ENCODE peak calls at places on chromosomes 12 and 14, in four cellular contexts. I is K562, E is HCT116, M is IMR-90. C is an unnamed sample.

GRCh38 chr12:54355104-54355815 is 9.0 kb downstream of the GPR84 start:
- DNase-seq in M (no peak), I (no peak), E (no peak), C (no peak)

GRCh38 chr12:128772249-128772648 is 51.5 kb downstream of the SLC15A4 start:
- DNase-seq in I (no peak), E (no peak), M (no peak), C (no peak)

GRCh38 chr14:68790656-68791077 is 2.2 kb downstream of the ZFP36L1 start:
- DNase-seq in I (no peak), E (no peak), M (no peak), C (no peak)

GRCh38 chr12:5945071-5946008 is at the start of gene ANO2:
- DNase-seq in E (no peak), M (no peak), I (no peak), C (no peak)

GRCh38 chr12:109234012-109234411 is 75.1 kb downstream of the FOXN4 start:
- DNase-seq in E (no peak), M (no peak), I (no peak), C (no peak)

GRCh38 chr14:26820101-26820500 is 222.3 kb upstream of the NOVA1 start:
- DNase-seq in M (no peak), E (no peak), I (no peak), C (no peak)

GRCh38 chr12:56338643-56339422 is at the start of gene IL23A:
- DNase-seq in M (peak; percentile 59), E (no peak), I (no peak), C (no peak)

GRCh38 chr14:41785696-41786095 is 179.0 kb downstream of the LRFN5 start:
- DNase-seq in M (no peak), E (no peak), I (no peak), C (no peak)

GRCh38 chr12:55687746-55688145 is 20.0 kb downstream of the ITGA7 start:
- DNase-seq in M (no peak), E (no peak), I (no peak), C (no peak)

GRCh38 chr12:52362118-52362726 is 5.1 kb downstream of the KRT85 start:
- DNase-seq in M (no peak), I (no peak), E (no peak), C (peak; percentile 36)

GRCh38 chr12:90977224-90977623 is 22.2 kb upstream of the CCER1 start:
- DNase-seq in E (no peak), M (peak; percentile 38), I (no peak), C (no peak)

GRCh38 chr12:21690704-21691368 is 33.2 kb upstream of the LDHB start:
- DNase-seq in I (no peak), E (no peak), M (no peak), C (no peak)

GRCh38 chr12:86484473-86484872 is 228.3 kb upstream of the MGAT4C start:
- DNase-seq in I (no peak), E (no peak), M (no peak), C (no peak)

GRCh38 chr14:47676301-47676617 is 854 bp upstream of the MDGA2 start:
- DNase-seq in M (no peak), I (no peak), E (no peak), C (no peak)

GRCh38 chr12:108840605-108841328 is 16.6 kb downstream of the SSH1 start:
- DNase-seq in I (no peak), M (peak; percentile 53), E (no peak), C (no peak)

GRCh38 chr14:51750542-51750941 is 98.8 kb downstream of the FRMD6 start:
- DNase-seq in M (no peak), E (peak; percentile 19), I (no peak), C (peak; percentile 21)

GRCh38 chr12:2347137-2347843 is 294.5 kb downstream of the CACNA1C start:
- DNase-seq in M (no peak), E (no peak), I (no peak), C (no peak)

GRCh38 chr12:132593938-132594358 is 16.4 kb downstream of the LRCOL1 start:
- DNase-seq in I (peak; percentile 92), E (peak; percentile 95), M (peak; percentile 84), C (peak; percentile 92)

GRCh38 chr12:132056320-132056719 is 87.8 kb downstream of the DDX51 start:
- DNase-seq in I (no peak), M (no peak), E (no peak), C (no peak)

GRCh38 chr12:71415336-71416231 is 24.0 kb upstream of the LGR5 start:
- DNase-seq in I (peak; percentile 58), E (peak; percentile 42), M (peak; percentile 59), C (peak; percentile 52)

GRCh38 chr12:13347241-13348043 is 150.9 kb downstream of the EMP1 start:
- DNase-seq in I (no peak), M (peak; percentile 56), E (peak; percentile 27), C (peak; percentile 36)

GRCh38 chr12:39451977-39452376 is 9.1 kb upstream of the KIF21A start:
- DNase-seq in E (no peak), I (no peak), M (no peak), C (no peak)

GRCh38 chr12:6327159-6327558 is 14.7 kb downstream of the TNFRSF1A start:
- DNase-seq in E (no peak), M (no peak), I (no peak), C (no peak)

GRCh38 chr14:87615050-87615449 is 377.9 kb downstream of the GALC start:
- DNase-seq in E (no peak), M (no peak), I (no peak), C (no peak)

GRCh38 chr12:92519284-92519683 is 183.5 kb upstream of the PLEKHG7 start:
- DNase-seq in I (no peak), M (no peak), E (no peak), C (no peak)

GRCh38 chr14:74684444-74684843 is 28.4 kb downstream of the AREL1 start:
- DNase-seq in M (no peak), I (no peak), E (no peak), C (no peak)

GRCh38 chr14:53306267-53306721 is 153.2 kb upstream of the DDHD1 start:
- DNase-seq in I (peak; percentile 35), M (peak; percentile 69), E (peak; percentile 28), C (peak; percentile 47)

GRCh38 chr12:128268348-128268725 is 1.4 kb downstream of the TMEM132C start:
- DNase-seq in I (no peak), E (no peak), M (no peak), C (no peak)

GRCh38 chr12:104201238-104202001 is 14.2 kb upstream of the TXNRD1 start:
- DNase-seq in M (peak; percentile 72), I (peak; percentile 63), E (peak; percentile 60), C (peak; percentile 86)

GRCh38 chr14:84527706-84528105 is 1002.2 kb upstream of the FLRT2 start:
- DNase-seq in I (no peak), M (no peak), E (no peak), C (no peak)

GRCh38 chr12:8914716-8915526 is 612 bp downstream of the PHC1 start:
- DNase-seq in M (peak; percentile 37), I (peak; percentile 70), E (no peak), C (peak; percentile 70)

GRCh38 chr12:2129076-2129475 is 76.3 kb downstream of the CACNA1C start:
- DNase-seq in M (peak; percentile 75), E (no peak), I (no peak), C (no peak)

GRCh38 chr14:94320243-94320642 is 2.9 kb downstream of the SERPINA6 start:
- DNase-seq in E (no peak), M (no peak), I (no peak), C (peak; percentile 62)

GRCh38 chr14:25150934-25151790 is 101.2 kb upstream of the STXBP6 start:
- DNase-seq in M (peak; percentile 71), E (peak; percentile 6), I (peak; percentile 18), C (peak; percentile 10)

GRCh38 chr14:100682749-100683148 is 43.9 kb upstream of the DLK1 start:
- DNase-seq in M (no peak), E (no peak), I (no peak), C (no peak)

GRCh38 chr14:92659765-92660561 is 88.5 kb downstream of the LGMN start:
- DNase-seq in E (no peak), M (no peak), I (no peak), C (no peak)

GRCh38 chr12:107807471-107808150 is 33.1 kb downstream of the ASCL4 start:
- DNase-seq in E (no peak), M (no peak), I (no peak), C (no peak)

GRCh38 chr12:107801150-107801549 is 26.6 kb downstream of the ASCL4 start:
- DNase-seq in I (no peak), E (no peak), M (peak; percentile 39), C (no peak)

GRCh38 chr12:107803092-107803491 is 28.6 kb downstream of the ASCL4 start:
- DNase-seq in E (no peak), M (no peak), I (no peak), C (no peak)

DNA sequence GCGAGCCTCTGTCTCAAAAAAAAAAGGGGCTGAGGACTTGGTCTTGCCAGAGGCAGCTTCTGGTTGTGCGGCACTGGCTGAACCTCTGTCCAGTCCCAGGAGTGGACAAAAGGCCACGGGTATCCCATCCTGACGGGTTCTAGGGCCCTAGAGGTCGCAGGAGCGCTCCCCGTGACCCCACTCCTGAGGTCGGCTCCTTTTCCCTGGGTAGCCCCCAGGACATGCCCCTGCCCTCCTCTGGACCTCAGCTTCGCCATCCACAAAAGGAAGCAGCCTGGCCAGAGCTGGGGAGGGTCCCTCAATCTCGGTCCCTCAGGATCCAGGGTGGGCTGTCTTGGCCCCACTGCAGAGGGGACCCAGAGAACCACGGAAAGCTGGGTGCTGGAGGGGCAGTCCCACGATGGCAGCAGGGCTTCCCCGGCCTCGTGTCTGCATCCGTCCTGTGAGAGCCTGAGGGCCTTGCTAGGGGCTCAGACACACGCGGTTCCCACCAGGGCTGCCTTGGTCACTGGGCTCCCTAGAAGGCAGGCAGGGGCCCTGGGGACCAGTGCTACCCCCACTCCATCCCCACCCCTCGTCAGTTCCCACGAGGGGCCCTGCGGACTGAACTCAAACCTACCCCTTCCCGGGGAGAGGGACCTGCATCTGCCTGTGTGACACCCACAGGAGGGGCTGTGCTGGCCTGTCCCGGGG is 31.1 kb downstream of the ASCL4 start:
- DNase-seq in E (no peak), I (no peak), M (no peak), C (no peak)
- TF ChIP-seq CEBPB in E (no peak), I (no peak), M (no peak), C (no peak)

DNA sequence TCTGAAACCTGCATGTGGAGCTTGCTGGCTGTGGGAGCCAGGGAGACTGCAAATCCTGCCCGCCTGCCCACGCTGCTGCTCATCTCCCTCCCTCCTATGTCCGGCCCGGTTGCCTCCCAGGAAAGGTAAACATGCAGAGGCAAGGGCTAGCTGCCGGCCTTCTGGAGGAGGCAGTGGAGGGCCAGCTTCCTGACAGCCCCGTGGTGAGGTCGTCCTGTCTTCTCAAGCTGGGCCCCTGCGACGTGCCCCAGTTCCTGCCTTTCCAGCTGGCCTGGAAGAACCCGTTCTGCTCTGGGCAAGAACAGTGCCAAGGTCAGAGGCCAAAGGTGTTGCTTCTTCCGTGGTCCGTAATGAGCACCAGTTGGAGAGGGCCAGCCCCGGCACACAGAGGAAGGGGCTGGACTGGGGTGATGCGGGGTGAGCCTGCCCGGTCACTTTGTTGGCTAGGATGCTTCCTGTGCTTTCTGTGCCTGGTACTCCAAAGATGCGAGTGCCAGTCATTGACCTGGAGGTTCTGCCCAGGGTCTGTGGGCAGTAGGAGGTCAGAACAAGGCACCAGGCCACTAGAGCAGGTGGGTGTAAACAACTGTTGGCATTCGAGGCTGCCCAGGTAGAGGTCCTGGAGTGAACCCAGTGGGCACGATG is 25.3 kb downstream of the TPCN1 start:
- DNase-seq in M (peak; percentile 38), E (no peak), I (no peak), C (no peak)
- TF ChIP-seq POLR2A in M (no peak), E (no peak), I (no peak), C (no peak)

GRCh38 chr12:121697093-121697698 is 15.4 kb upstream of the TMEM120B start:
- DNase-seq in E (peak; percentile 47), I (peak; percentile 42), M (peak; percentile 53), C (peak; percentile 54)
- TF ChIP-seq CEBPB in E (no peak), I (no peak), M (no peak), C (no peak)

GRCh38 chr12:105330938-105331804 is 680 bp downstream of the C12orf75 start:
- DNase-seq in I (no peak), M (no peak), E (no peak), C (peak; percentile 18)
- TF ChIP-seq POLR2A in I (no peak), M (no peak), E (no peak), C (no peak)

GRCh38 chr14:55198749-55199148 is 7.4 kb upstream of the DLGAP5 start:
- DNase-seq in I (no peak), M (peak; percentile 24), E (no peak), C (no peak)
- TF ChIP-seq CEBPB in I (peak; percentile 65), M (peak; percentile 79), E (no peak), C (no peak)